ENCODE peak calls at places on chromosomes 12 and 14, in six cellular contexts. One of them, this sample, is unnamed.
A peak's percentile ranks its signal among the peaks of the same experiment; 100 is the strongest.

GRCh38 chr12:108828774-108829173 is 28.6 kb downstream of the SSH1 start:
- DNase-seq in lower leg skin: no peak
- DNase-seq in occipital lobe: no peak
- DNase-seq in fibroblast of mammary gland: peak; percentile 98
- DNase-seq in HEK293T: no peak
- DNase-seq in CD8-positive, alpha-beta memory T cell: no peak
- DNase-seq in this sample: peak; percentile 88

GRCh38 chr12:117002040-117002832 is 91.5 kb downstream of the FBXW8 start:
- DNase-seq in HEK293T: no peak
- DNase-seq in occipital lobe: no peak
- DNase-seq in lower leg skin: no peak
- DNase-seq in fibroblast of mammary gland: peak; percentile 63
- DNase-seq in CD8-positive, alpha-beta memory T cell: no peak
- DNase-seq in this sample: no peak

GRCh38 chr12:6084261-6084968 is 40.1 kb downstream of the VWF start:
- DNase-seq in lower leg skin: peak; percentile 78
- DNase-seq in fibroblast of mammary gland: peak; percentile 31
- DNase-seq in occipital lobe: no peak
- DNase-seq in CD8-positive, alpha-beta memory T cell: no peak
- DNase-seq in HEK293T: no peak
- DNase-seq in this sample: peak; percentile 50

GRCh38 chr14:61730756-61731373 is 31.4 kb upstream of the SNAPC1 start:
- DNase-seq in HEK293T: no peak
- DNase-seq in lower leg skin: no peak
- DNase-seq in CD8-positive, alpha-beta memory T cell: peak; percentile 10
- DNase-seq in occipital lobe: no peak
- DNase-seq in fibroblast of mammary gland: no peak
- DNase-seq in this sample: no peak

GRCh38 chr14:51648296-51648695 is 3.4 kb upstream of the FRMD6 start:
- DNase-seq in lower leg skin: no peak
- DNase-seq in fibroblast of mammary gland: no peak
- DNase-seq in CD8-positive, alpha-beta memory T cell: no peak
- DNase-seq in occipital lobe: no peak
- DNase-seq in HEK293T: no peak
- DNase-seq in this sample: no peak

GRCh38 chr12:52539024-52539820 is 13.7 kb downstream of the KRT71 start:
- DNase-seq in CD8-positive, alpha-beta memory T cell: no peak
- DNase-seq in fibroblast of mammary gland: peak; percentile 74
- DNase-seq in lower leg skin: no peak
- DNase-seq in HEK293T: peak; percentile 21
- DNase-seq in occipital lobe: no peak
- DNase-seq in this sample: peak; percentile 71

GRCh38 chr12:26195641-26196423 is 459 bp downstream of the SSPN start:
- DNase-seq in lower leg skin: peak; percentile 87
- DNase-seq in fibroblast of mammary gland: peak; percentile 45
- DNase-seq in occipital lobe: peak; percentile 61
- DNase-seq in HEK293T: peak; percentile 46
- DNase-seq in CD8-positive, alpha-beta memory T cell: no peak
- DNase-seq in this sample: no peak

GRCh38 chr12:63066782-63067181 is 84.2 kb downstream of the AVPR1A start:
- DNase-seq in HEK293T: no peak
- DNase-seq in occipital lobe: no peak
- DNase-seq in lower leg skin: no peak
- DNase-seq in fibroblast of mammary gland: no peak
- DNase-seq in CD8-positive, alpha-beta memory T cell: no peak
- DNase-seq in this sample: no peak

GRCh38 chr14:45743884-45744283 is 490.9 kb upstream of the MIS18BP1 start:
- DNase-seq in CD8-positive, alpha-beta memory T cell: no peak
- DNase-seq in HEK293T: no peak
- DNase-seq in lower leg skin: no peak
- DNase-seq in occipital lobe: no peak
- DNase-seq in fibroblast of mammary gland: no peak
- DNase-seq in this sample: peak; percentile 37

GRCh38 chr12:56377310-56377988 is 14.8 kb upstream of the APOF start:
- DNase-seq in occipital lobe: no peak
- DNase-seq in fibroblast of mammary gland: peak; percentile 55
- DNase-seq in lower leg skin: no peak
- DNase-seq in CD8-positive, alpha-beta memory T cell: no peak
- DNase-seq in HEK293T: no peak
- DNase-seq in this sample: no peak

GRCh38 chr14:23551266-23552028 is at the start of gene ZFHX2:
- DNase-seq in HEK293T: peak; percentile 81
- DNase-seq in lower leg skin: peak; percentile 91
- DNase-seq in occipital lobe: peak; percentile 86
- DNase-seq in CD8-positive, alpha-beta memory T cell: peak; percentile 53
- DNase-seq in fibroblast of mammary gland: peak; percentile 37
- DNase-seq in this sample: no peak

GRCh38 chr12:103725398-103725797 is 115.6 kb downstream of the NT5DC3 start:
- DNase-seq in CD8-positive, alpha-beta memory T cell: no peak
- DNase-seq in fibroblast of mammary gland: no peak
- DNase-seq in HEK293T: no peak
- DNase-seq in lower leg skin: no peak
- DNase-seq in occipital lobe: no peak
- DNase-seq in this sample: no peak

GRCh38 chr12:16003460-16003859 is 92.3 kb downstream of the DERA start:
- DNase-seq in lower leg skin: no peak
- DNase-seq in CD8-positive, alpha-beta memory T cell: no peak
- DNase-seq in occipital lobe: no peak
- DNase-seq in HEK293T: no peak
- DNase-seq in fibroblast of mammary gland: no peak
- DNase-seq in this sample: no peak

GRCh38 chr14:50821471-50822464 is 9.2 kb downstream of the NIN start:
- DNase-seq in occipital lobe: no peak
- DNase-seq in CD8-positive, alpha-beta memory T cell: peak; percentile 72
- DNase-seq in HEK293T: no peak
- DNase-seq in fibroblast of mammary gland: no peak
- DNase-seq in lower leg skin: peak; percentile 87
- DNase-seq in this sample: no peak

GRCh38 chr14:92040431-92041040 is 677 bp upstream of the TRIP11 start:
- DNase-seq in fibroblast of mammary gland: peak; percentile 66
- DNase-seq in CD8-positive, alpha-beta memory T cell: no peak
- DNase-seq in HEK293T: peak; percentile 34
- DNase-seq in occipital lobe: peak; percentile 51
- DNase-seq in lower leg skin: no peak
- DNase-seq in this sample: peak; percentile 14

GRCh38 chr14:32306549-32306948 is 22.5 kb upstream of the AKAP6 start:
- DNase-seq in lower leg skin: no peak
- DNase-seq in CD8-positive, alpha-beta memory T cell: no peak
- DNase-seq in fibroblast of mammary gland: peak; percentile 6
- DNase-seq in occipital lobe: no peak
- DNase-seq in HEK293T: no peak
- DNase-seq in this sample: no peak

GRCh38 chr12:87201598-87201997 is 827.6 kb downstream of the C12orf50 start:
- DNase-seq in lower leg skin: no peak
- DNase-seq in fibroblast of mammary gland: no peak
- DNase-seq in HEK293T: no peak
- DNase-seq in CD8-positive, alpha-beta memory T cell: no peak
- DNase-seq in occipital lobe: no peak
- DNase-seq in this sample: no peak

GRCh38 chr14:71764701-71765347 is 167.4 kb upstream of the RGS6 start:
- DNase-seq in CD8-positive, alpha-beta memory T cell: no peak
- DNase-seq in fibroblast of mammary gland: no peak
- DNase-seq in HEK293T: no peak
- DNase-seq in occipital lobe: no peak
- DNase-seq in lower leg skin: no peak
- DNase-seq in this sample: no peak

GRCh38 chr14:23294734-23295561 is 7.7 kb downstream of the PPP1R3E start:
- DNase-seq in CD8-positive, alpha-beta memory T cell: peak; percentile 61
- DNase-seq in occipital lobe: no peak
- DNase-seq in HEK293T: peak; percentile 40
- DNase-seq in lower leg skin: no peak
- DNase-seq in fibroblast of mammary gland: peak; percentile 69
- DNase-seq in this sample: peak; percentile 35

GRCh38 chr12:69492739-69493138 is 22.6 kb downstream of the FRS2 start:
- DNase-seq in lower leg skin: no peak
- DNase-seq in HEK293T: no peak
- DNase-seq in fibroblast of mammary gland: no peak
- DNase-seq in CD8-positive, alpha-beta memory T cell: no peak
- DNase-seq in occipital lobe: no peak
- DNase-seq in this sample: no peak

GRCh38 chr12:112750971-112751370 is 40.6 kb upstream of the RPH3A start:
- DNase-seq in occipital lobe: no peak
- DNase-seq in lower leg skin: no peak
- DNase-seq in CD8-positive, alpha-beta memory T cell: no peak
- DNase-seq in fibroblast of mammary gland: peak; percentile 2
- DNase-seq in HEK293T: no peak
- DNase-seq in this sample: no peak

GRCh38 chr12:55681142-55682077 is 26.3 kb downstream of the ITGA7 start:
- DNase-seq in lower leg skin: peak; percentile 84
- DNase-seq in occipital lobe: peak; percentile 37
- DNase-seq in fibroblast of mammary gland: peak; percentile 80
- DNase-seq in HEK293T: peak; percentile 77
- DNase-seq in CD8-positive, alpha-beta memory T cell: no peak
- DNase-seq in this sample: peak; percentile 90

GRCh38 chr12:26798013-26798412 is 35.0 kb downstream of the ITPR2 start:
- DNase-seq in HEK293T: no peak
- DNase-seq in CD8-positive, alpha-beta memory T cell: no peak
- DNase-seq in occipital lobe: no peak
- DNase-seq in fibroblast of mammary gland: peak; percentile 46
- DNase-seq in lower leg skin: no peak
- DNase-seq in this sample: peak; percentile 69

GRCh38 chr12:85424581-85425348 is 144.7 kb downstream of the ALX1 start:
- DNase-seq in fibroblast of mammary gland: peak; percentile 19
- DNase-seq in HEK293T: peak; percentile 21
- DNase-seq in lower leg skin: no peak
- DNase-seq in CD8-positive, alpha-beta memory T cell: no peak
- DNase-seq in occipital lobe: no peak
- DNase-seq in this sample: no peak

GRCh38 chr12:53288322-53288721 is 7.0 kb upstream of the PFDN5 start:
- DNase-seq in CD8-positive, alpha-beta memory T cell: no peak
- DNase-seq in occipital lobe: no peak
- DNase-seq in fibroblast of mammary gland: no peak
- DNase-seq in lower leg skin: no peak
- DNase-seq in HEK293T: no peak
- DNase-seq in this sample: no peak